ENCODE peak calls at places on chromosomes 5 and 9, in six cellular contexts. One of them, this sample, is unnamed.

GRCh38 chr5:181261320-181262085 is 560 bp upstream of the TRIM52 start:
- DNase-seq in GM12878: no peak
- DNase-seq in HCT116: peak
- DNase-seq in body of pancreas: peak
- DNase-seq in spleen: peak
- DNase-seq in uterus: peak
- DNase-seq in this sample: peak

GRCh38 chr9:91711755-91712591 is 238.1 kb downstream of the ROR2 start:
- DNase-seq in GM12878: peak
- DNase-seq in HCT116: no peak
- DNase-seq in body of pancreas: peak
- DNase-seq in spleen: peak
- DNase-seq in uterus: no peak
- DNase-seq in this sample: peak

GRCh38 chr5:115349001-115349817 is 52.8 kb upstream of the CCDC112 start:
- DNase-seq in GM12878: no peak
- DNase-seq in HCT116: peak
- DNase-seq in body of pancreas: peak
- DNase-seq in spleen: no peak
- DNase-seq in uterus: no peak
- DNase-seq in this sample: peak

GRCh38 chr5:117094114-117094815 is 519.6 kb upstream of the SEMA6A start:
- DNase-seq in GM12878: no peak
- DNase-seq in HCT116: no peak
- DNase-seq in body of pancreas: no peak
- DNase-seq in spleen: no peak
- DNase-seq in uterus: no peak
- DNase-seq in this sample: no peak

GRCh38 chr9:112380102-112380581 is at the start of gene HSDL2:
- DNase-seq in GM12878: no peak
- DNase-seq in HCT116: no peak
- DNase-seq in body of pancreas: peak
- DNase-seq in spleen: no peak
- DNase-seq in uterus: no peak
- DNase-seq in this sample: peak

GRCh38 chr5:34586117-34586885 is 69.8 kb upstream of the RAI14 start:
- DNase-seq in GM12878: no peak
- DNase-seq in HCT116: no peak
- DNase-seq in body of pancreas: no peak
- DNase-seq in spleen: no peak
- DNase-seq in uterus: no peak
- DNase-seq in this sample: no peak

GRCh38 chr9:81118416-81118815 is 570.9 kb downstream of the TLE1 start:
- DNase-seq in GM12878: no peak
- DNase-seq in HCT116: no peak
- DNase-seq in body of pancreas: no peak
- DNase-seq in spleen: no peak
- DNase-seq in uterus: no peak
- DNase-seq in this sample: no peak

GRCh38 chr5:9686211-9686610 is 56.1 kb upstream of the TAS2R1 start:
- DNase-seq in GM12878: no peak
- DNase-seq in HCT116: no peak
- DNase-seq in body of pancreas: no peak
- DNase-seq in spleen: no peak
- DNase-seq in uterus: no peak
- DNase-seq in this sample: no peak

GRCh38 chr5:133868946-133869674 is 99.3 kb downstream of the C5orf15 start:
- DNase-seq in GM12878: no peak
- DNase-seq in HCT116: peak
- DNase-seq in body of pancreas: peak
- DNase-seq in spleen: peak
- DNase-seq in uterus: peak
- DNase-seq in this sample: peak

GRCh38 chr5:134944630-134945029 is 23.1 kb upstream of the CATSPER3 start:
- DNase-seq in GM12878: no peak
- DNase-seq in HCT116: no peak
- DNase-seq in body of pancreas: no peak
- DNase-seq in spleen: no peak
- DNase-seq in uterus: no peak
- DNase-seq in this sample: no peak

GRCh38 chr9:93183106-93183662 is 755 bp upstream of the WNK2 start:
- DNase-seq in GM12878: no peak
- DNase-seq in HCT116: no peak
- DNase-seq in body of pancreas: no peak
- DNase-seq in spleen: no peak
- DNase-seq in uterus: no peak
- DNase-seq in this sample: no peak

GRCh38 chr9:134738869-134739659 is 97.5 kb downstream of the COL5A1 start:
- DNase-seq in GM12878: no peak
- DNase-seq in HCT116: peak
- DNase-seq in body of pancreas: peak
- DNase-seq in spleen: no peak
- DNase-seq in uterus: peak
- DNase-seq in this sample: peak

GRCh38 chr9:100775912-100776311 is 198.0 kb downstream of the CAVIN4 start:
- DNase-seq in GM12878: no peak
- DNase-seq in HCT116: no peak
- DNase-seq in body of pancreas: no peak
- DNase-seq in spleen: no peak
- DNase-seq in uterus: no peak
- DNase-seq in this sample: no peak

GRCh38 chr9:136543830-136544548 is 1.9 kb downstream of the NOTCH1 start:
- DNase-seq in GM12878: no peak
- DNase-seq in HCT116: no peak
- DNase-seq in body of pancreas: peak
- DNase-seq in spleen: peak
- DNase-seq in uterus: no peak
- DNase-seq in this sample: peak

GRCh38 chr9:111067472-111067871 is 29.2 kb upstream of the LPAR1 start:
- DNase-seq in GM12878: no peak
- DNase-seq in HCT116: no peak
- DNase-seq in body of pancreas: no peak
- DNase-seq in spleen: no peak
- DNase-seq in uterus: no peak
- DNase-seq in this sample: no peak

GRCh38 chr9:105219291-105219805 is 25.1 kb upstream of the SLC44A1 start:
- DNase-seq in GM12878: no peak
- DNase-seq in HCT116: no peak
- DNase-seq in body of pancreas: no peak
- DNase-seq in spleen: no peak
- DNase-seq in uterus: no peak
- DNase-seq in this sample: no peak

GRCh38 chr5:113939959-113940358 is 421.9 kb upstream of the KCNN2 start:
- DNase-seq in GM12878: no peak
- DNase-seq in HCT116: no peak
- DNase-seq in body of pancreas: no peak
- DNase-seq in spleen: no peak
- DNase-seq in uterus: no peak
- DNase-seq in this sample: no peak

GRCh38 chr5:10198021-10198420 is 51.7 kb downstream of the ATPSCKMT start:
- DNase-seq in GM12878: no peak
- DNase-seq in HCT116: no peak
- DNase-seq in body of pancreas: no peak
- DNase-seq in spleen: no peak
- DNase-seq in uterus: no peak
- DNase-seq in this sample: no peak

GRCh38 chr5:91038180-91038808 is 344.8 kb downstream of the ARRDC3 start:
- DNase-seq in GM12878: no peak
- DNase-seq in HCT116: no peak
- DNase-seq in body of pancreas: no peak
- DNase-seq in spleen: no peak
- DNase-seq in uterus: peak
- DNase-seq in this sample: peak

GRCh38 chr5:124631874-124632550 is 114.4 kb downstream of the ZNF608 start:
- DNase-seq in GM12878: no peak
- DNase-seq in HCT116: no peak
- DNase-seq in body of pancreas: no peak
- DNase-seq in spleen: no peak
- DNase-seq in uterus: no peak
- DNase-seq in this sample: no peak

GRCh38 chr5:132176543-132176945 is 51.1 kb downstream of the P4HA2 start:
- DNase-seq in GM12878: no peak
- DNase-seq in HCT116: no peak
- DNase-seq in body of pancreas: no peak
- DNase-seq in spleen: no peak
- DNase-seq in uterus: no peak
- DNase-seq in this sample: no peak

GRCh38 chr9:136619742-136620440 is 42.8 kb upstream of the EGFL7 start:
- DNase-seq in GM12878: no peak
- DNase-seq in HCT116: no peak
- DNase-seq in body of pancreas: peak
- DNase-seq in spleen: peak
- DNase-seq in uterus: no peak
- DNase-seq in this sample: peak

GRCh38 chr9:37496020-37496419 is 10.3 kb downstream of the POLR1E start:
- DNase-seq in GM12878: no peak
- DNase-seq in HCT116: no peak
- DNase-seq in body of pancreas: no peak
- DNase-seq in spleen: no peak
- DNase-seq in uterus: no peak
- DNase-seq in this sample: no peak

GRCh38 chr9:96655198-96655851 is at the start of gene PRXL2C:
- DNase-seq in GM12878: no peak
- DNase-seq in HCT116: no peak
- DNase-seq in body of pancreas: peak
- DNase-seq in spleen: peak
- DNase-seq in uterus: peak
- DNase-seq in this sample: peak

GRCh38 chr9:99274016-99274415 is 51.9 kb downstream of the SEC61B start:
- DNase-seq in GM12878: no peak
- DNase-seq in HCT116: no peak
- DNase-seq in body of pancreas: no peak
- DNase-seq in spleen: no peak
- DNase-seq in uterus: no peak
- DNase-seq in this sample: no peak

GRCh38 chr5:109566361-109566760 is 123.4 kb upstream of the MAN2A1 start:
- DNase-seq in GM12878: no peak
- DNase-seq in HCT116: no peak
- DNase-seq in body of pancreas: no peak
- DNase-seq in spleen: no peak
- DNase-seq in uterus: no peak
- DNase-seq in this sample: no peak

DNA sequence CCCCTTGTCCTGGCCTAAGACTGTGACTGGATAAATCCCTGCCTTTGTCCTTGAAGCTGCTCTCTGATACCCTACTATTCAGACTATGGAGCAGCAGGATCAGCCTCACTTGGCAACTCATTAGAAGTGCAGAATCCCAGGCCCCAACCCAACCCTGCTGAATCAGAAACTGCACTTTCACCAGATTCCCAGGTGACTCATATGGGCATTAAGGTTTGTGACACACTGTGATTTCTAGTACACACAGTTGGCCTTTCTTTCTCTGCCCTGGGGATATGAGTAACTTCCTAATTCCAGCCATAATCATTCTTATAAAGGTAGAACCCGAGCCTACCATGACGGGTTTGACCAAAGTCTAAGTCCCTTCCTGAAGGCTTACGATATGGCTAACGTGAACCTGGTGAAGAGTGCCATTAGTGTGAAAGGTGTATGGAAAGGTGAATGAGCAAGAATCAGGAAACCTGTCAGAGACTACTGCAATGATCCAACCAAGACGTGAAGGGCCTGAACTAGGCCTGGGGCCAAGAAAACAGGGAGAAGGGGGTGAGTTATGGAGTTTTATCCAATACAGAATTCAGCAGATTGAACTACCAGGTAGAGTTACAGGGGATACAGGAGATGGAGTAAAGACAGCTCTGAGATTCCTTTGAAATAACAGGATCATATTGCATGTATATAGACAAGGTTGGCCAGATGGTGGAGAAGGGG is 533.0 kb downstream of the BNC2 start:
- DNase-seq in GM12878: no peak
- DNase-seq in HCT116: peak
- DNase-seq in body of pancreas: no peak
- DNase-seq in spleen: no peak
- DNase-seq in uterus: no peak
- DNase-seq in this sample: no peak
- TF ChIP-seq POLR2A in GM12878: no peak
- TF ChIP-seq POLR2A in HCT116: no peak
- TF ChIP-seq POLR2A in body of pancreas: no peak
- TF ChIP-seq POLR2A in spleen: no peak
- TF ChIP-seq POLR2A in uterus: no peak
- TF ChIP-seq POLR2A in this sample: no peak

DNA sequence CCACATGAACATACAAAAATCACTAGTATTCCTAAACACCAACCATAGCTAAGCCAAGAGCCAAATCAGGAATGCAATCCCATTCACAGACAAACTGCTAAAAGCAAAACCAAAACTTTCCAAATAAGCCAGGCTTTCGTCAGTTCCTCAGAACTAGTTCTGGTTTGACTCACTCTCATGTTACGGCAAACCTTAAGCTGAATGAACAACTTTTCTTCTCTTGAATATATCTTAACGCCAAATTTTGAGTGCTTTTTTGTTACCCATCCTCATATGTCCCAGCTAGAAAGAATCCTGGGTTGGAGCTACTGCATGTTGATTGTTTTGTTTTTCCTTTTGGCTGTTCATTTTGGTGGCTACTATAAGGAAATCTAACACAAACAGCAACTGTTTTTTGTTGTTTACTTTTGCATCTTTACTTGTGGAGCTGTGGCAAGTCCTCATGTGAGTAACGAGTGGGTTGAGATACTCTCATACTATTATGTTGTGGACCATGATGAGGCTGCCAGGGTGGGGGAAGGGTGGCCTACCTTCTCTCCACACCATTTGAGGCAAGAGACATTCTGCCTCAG is at the start of gene PDCD1LG2:
- DNase-seq in GM12878: peak
- DNase-seq in HCT116: no peak
- DNase-seq in body of pancreas: no peak
- DNase-seq in spleen: no peak
- DNase-seq in uterus: no peak
- DNase-seq in this sample: no peak
- H3K27ac ChIP-seq in GM12878: peak
- H3K27ac ChIP-seq in HCT116: no peak
- H3K27ac ChIP-seq in body of pancreas: no peak
- H3K27ac ChIP-seq in spleen: peak
- H3K27ac ChIP-seq in uterus: peak
- H3K27ac ChIP-seq in this sample: peak

DNA sequence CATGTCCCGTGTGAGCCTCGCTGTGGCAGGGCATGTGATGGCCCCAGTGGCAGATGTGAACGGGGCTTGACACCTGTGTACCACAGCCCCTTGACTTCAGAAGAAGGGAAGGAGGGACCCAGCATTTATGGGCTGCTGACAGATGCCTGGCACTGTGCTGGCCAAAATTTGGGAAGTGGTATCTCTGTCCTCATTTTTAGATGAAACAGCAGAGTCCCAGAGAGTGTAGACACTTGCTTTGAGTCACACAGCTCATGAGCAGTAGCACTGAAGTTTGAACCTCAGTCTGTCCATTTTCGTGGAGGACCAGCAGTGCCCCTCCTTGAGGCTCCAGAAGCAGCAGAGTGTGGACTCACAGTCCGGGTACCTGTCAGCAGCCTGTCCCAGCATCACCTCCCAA is 16.5 kb downstream of the NEK6 start:
- DNase-seq in GM12878: no peak
- DNase-seq in HCT116: no peak
- DNase-seq in body of pancreas: no peak
- DNase-seq in spleen: no peak
- DNase-seq in uterus: no peak
- DNase-seq in this sample: no peak
- TF ChIP-seq POLR2A in GM12878: no peak
- TF ChIP-seq POLR2A in HCT116: no peak
- TF ChIP-seq POLR2A in body of pancreas: no peak
- TF ChIP-seq POLR2A in spleen: no peak
- TF ChIP-seq POLR2A in uterus: no peak
- TF ChIP-seq POLR2A in this sample: no peak

GRCh38 chr9:4576448-4576847 is 85.6 kb upstream of the PLPP6 start:
- DNase-seq in GM12878: no peak
- DNase-seq in HCT116: no peak
- DNase-seq in body of pancreas: no peak
- DNase-seq in spleen: no peak
- DNase-seq in uterus: no peak
- DNase-seq in this sample: no peak
- H3K27ac ChIP-seq in GM12878: no peak
- H3K27ac ChIP-seq in HCT116: no peak
- H3K27ac ChIP-seq in body of pancreas: no peak
- H3K27ac ChIP-seq in spleen: no peak
- H3K27ac ChIP-seq in uterus: no peak
- H3K27ac ChIP-seq in this sample: no peak

This sample was measured in transverse colon.